ENCODE peak calls at places on chromosomes 3 and 15, in six cellular contexts. Z is stimulated activated naive CD4-positive, alpha-beta T cell; Y is AG10803; C is NT2/D1; A is KG1; E is H54. U is an unnamed sample.

GRCh38 chr15:37007301-37007700 is 93.0 kb downstream of the MEIS2 start:
- DNase-seq in Z (no peak), Y (peak; percentile 51), C (no peak), A (no peak), E (no peak), U (no peak)

GRCh38 chr3:169633789-169634188 is 29.7 kb downstream of the MECOM start:
- DNase-seq in Y (no peak), A (no peak), E (no peak), C (no peak), Z (no peak), U (no peak)

GRCh38 chr3:158522737-158523136 is 48.3 kb upstream of the MLF1 start:
- DNase-seq in C (no peak), Y (peak; percentile 73), E (no peak), A (no peak), Z (no peak), U (peak; percentile 67)

GRCh38 chr15:72141171-72142084 is 23.2 kb downstream of the SENP8 start:
- DNase-seq in C (no peak), A (no peak), Z (no peak), E (no peak), Y (no peak), U (peak; percentile 36)

GRCh38 chr3:38524141-38524739 is 28.1 kb downstream of the EXOG start:
- DNase-seq in E (no peak), Y (no peak), C (no peak), Z (no peak), A (no peak), U (no peak)

GRCh38 chr3:79038057-79038456 is 729.7 kb downstream of the ROBO1 start:
- DNase-seq in C (no peak), A (no peak), E (no peak), Z (no peak), Y (no peak), U (no peak)

GRCh38 chr15:39195988-39196486 is 384.8 kb upstream of the THBS1 start:
- DNase-seq in Z (no peak), C (no peak), Y (peak; percentile 97), E (peak; percentile 43), A (no peak), U (peak; percentile 100)

GRCh38 chr3:136114421-136114820 is 81.7 kb downstream of the MSL2 start:
- DNase-seq in E (no peak), C (peak; percentile 5), Z (no peak), A (no peak), Y (no peak), U (peak; percentile 55)

GRCh38 chr3:73753985-73754384 is 129.2 kb upstream of the PDZRN3 start:
- DNase-seq in C (no peak), A (no peak), Y (no peak), E (no peak), Z (no peak), U (no peak)

GRCh38 chr15:99683000-99683670 is 50.1 kb downstream of the LYSMD4 start:
- DNase-seq in A (no peak), Z (peak; percentile 24), E (no peak), Y (peak; percentile 49), C (no peak), U (peak; percentile 38)

GRCh38 chr3:128313181-128313725 is 153.4 kb downstream of the DNAJB8 start:
- DNase-seq in A (no peak), C (no peak), E (no peak), Z (no peak), Y (no peak), U (no peak)

GRCh38 chr3:37498126-37499039 is 324.0 kb upstream of the LRRFIP2 start:
- DNase-seq in C (no peak), Y (no peak), Z (no peak), A (no peak), E (no peak), U (no peak)

GRCh38 chr3:55935241-55935640 is 448.1 kb upstream of the WNT5A start:
- DNase-seq in A (no peak), Y (no peak), E (no peak), Z (no peak), C (no peak), U (no peak)

GRCh38 chr3:141979050-141979671 is 102.7 kb downstream of the ATP1B3 start:
- DNase-seq in Y (peak; percentile 84), C (no peak), A (no peak), E (no peak), Z (no peak), U (peak; percentile 95)

GRCh38 chr3:172274906-172275305 is 173.3 kb downstream of the GHSR start:
- DNase-seq in E (no peak), A (no peak), Z (no peak), Y (no peak), C (no peak), U (no peak)

GRCh38 chr3:171777608-171777995 is 32.7 kb downstream of the PLD1 start:
- DNase-seq in E (no peak), C (no peak), A (no peak), Y (no peak), Z (no peak), U (no peak)

GRCh38 chr15:85870216-85871014 is 75.7 kb upstream of the KLHL25 start:
- DNase-seq in A (no peak), Y (peak; percentile 18), Z (no peak), C (no peak), E (no peak), U (no peak)

GRCh38 chr15:92421980-92422379 is 28.3 kb downstream of the ST8SIA2 start:
- DNase-seq in Z (no peak), E (no peak), C (no peak), Y (peak; percentile 63), A (no peak), U (peak; percentile 13)

GRCh38 chr15:25717116-25717755 is 145.9 kb downstream of the ATP10A start:
- DNase-seq in Y (peak; percentile 72), E (no peak), C (no peak), Z (no peak), A (no peak), U (no peak)

GRCh38 chr3:38574411-38575278 is 74.8 kb downstream of the SCN5A start:
- DNase-seq in E (peak; percentile 21), A (no peak), Z (no peak), Y (no peak), C (no peak), U (peak; percentile 64)

GRCh38 chr3:69095636-69096035 is 10.9 kb downstream of the ARL6IP5 start:
- DNase-seq in A (no peak), Z (no peak), Y (no peak), E (no peak), C (no peak), U (peak; percentile 8)

GRCh38 chr3:146589899-146590508 is 15.1 kb downstream of the PLSCR5 start:
- DNase-seq in A (no peak), E (no peak), Z (no peak), C (peak; percentile 9), Y (peak; percentile 54), U (peak; percentile 62)

GRCh38 chr3:47404955-47405790 is 24.4 kb downstream of the PTPN23 start:
- DNase-seq in Z (no peak), Y (peak; percentile 42), A (no peak), E (no peak), C (no peak), U (no peak)

GRCh38 chr3:46496745-46497555 is 826 bp upstream of the RTP3 start:
- DNase-seq in A (no peak), C (no peak), E (no peak), Z (peak; percentile 33), Y (no peak), U (peak; percentile 67)

GRCh38 chr3:119173325-119173724 is at the start of gene UPK1B:
- DNase-seq in C (peak; percentile 27), A (no peak), Y (no peak), Z (peak; percentile 12), E (no peak), U (no peak)

GRCh38 chr3:13016083-13016725 is 57.0 kb downstream of the IQSEC1 start:
- DNase-seq in Y (no peak), A (peak; percentile 28), Z (peak; percentile 63), E (no peak), C (no peak), U (no peak)

GRCh38 chr15:78761020-78761419 is 50.2 kb downstream of the ADAMTS7 start:
- DNase-seq in A (no peak), Z (no peak), Y (no peak), C (no peak), E (no peak), U (no peak)

GRCh38 chr15:28891588-28891987 is 5.8 kb downstream of the APBA2 start:
- DNase-seq in A (no peak), E (no peak), Z (no peak), C (no peak), Y (no peak), U (no peak)

GRCh38 chr3:25460751-25461150 is 32.7 kb downstream of the RARB start:
- DNase-seq in Y (no peak), E (no peak), Z (no peak), A (no peak), C (no peak), U (no peak)

GRCh38 chr3:138786788-138787276 is 47.9 kb downstream of the PIK3CB start:
- DNase-seq in C (no peak), E (no peak), Z (no peak), A (peak; percentile 47), Y (peak; percentile 85), U (peak; percentile 40)

GRCh38 chr15:73240864-73241499 is 127.8 kb downstream of the HCN4 start:
- DNase-seq in C (peak; percentile 68), A (peak; percentile 28), Y (peak; percentile 61), E (peak; percentile 7), Z (peak; percentile 63), U (peak; percentile 51)

GRCh38 chr3:177571271-177571972 is 374.1 kb upstream of the TBL1XR1 start:
- DNase-seq in Y (no peak), C (no peak), A (no peak), E (no peak), Z (no peak), U (no peak)

U was measured in M059J.